ENCODE peak calls at places on chromosomes 5 and 9, in eight cellular contexts. N is AG20443; K is NCI-H774; D is stimulated activated CD8-positive, alpha-beta memory T cell treated with anti-CD3 and anti-CD28 coated beads, Interleukin-15, amount 100 ng/mL, for 1 hour; Q is stimulated activated naive CD8-positive, alpha-beta T cell treated with anti-CD3 and anti-CD28 coated beads, Interleukin-15, Interleukin-2, amounts not matched to agents 100 U/mL and 50 U/mL, for 24 hours; L is cardiac fibroblast; M is AG10803; F is G401. O is an unnamed sample.
A peak's percentile ranks its signal among the peaks of the same experiment; 100 is the strongest.

GRCh38 chr9:80127920-80128319 is 556.2 kb downstream of the TLE4 start:
- DNase-seq in N (no peak), K (no peak), D (no peak), Q (no peak), L (no peak), M (no peak), F (no peak), O (no peak)

GRCh38 chr9:95004452-95005275 is 278.2 kb downstream of the AOPEP start:
- DNase-seq in N (peak; percentile 76), K (peak; percentile 63), D (no peak), Q (peak; percentile 32), L (no peak), M (no peak), F (peak; percentile 59), O (no peak)

GRCh38 chr5:179801304-179802206 is 5.1 kb downstream of the MGAT4B start:
- DNase-seq in N (no peak), K (no peak), D (peak; percentile 77), Q (peak; percentile 92), L (peak; percentile 48), M (peak; percentile 44), F (peak; percentile 53), O (peak; percentile 71)

GRCh38 chr9:21402387-21403247 is 6.3 kb upstream of the IFNA8 start:
- DNase-seq in N (peak; percentile 68), K (no peak), D (no peak), Q (peak; percentile 31), L (no peak), M (no peak), F (peak; percentile 50), O (no peak)

GRCh38 chr9:128399851-128400250 is 20.8 kb upstream of the CERCAM start:
- DNase-seq in N (no peak), K (no peak), D (no peak), Q (no peak), L (no peak), M (no peak), F (no peak), O (no peak)

GRCh38 chr5:135488727-135489465 is 36.7 kb upstream of the TIFAB start:
- DNase-seq in N (peak; percentile 90), K (peak; percentile 23), D (no peak), Q (no peak), L (peak; percentile 70), M (peak; percentile 46), F (peak; percentile 64), O (peak; percentile 49)

GRCh38 chr5:67543704-67544103 is 347.1 kb upstream of the CD180 start:
- DNase-seq in N (peak; percentile 38), K (no peak), D (no peak), Q (no peak), L (peak; percentile 22), M (peak; percentile 62), F (peak; percentile 37), O (no peak)

GRCh38 chr9:127132375-127132774 is 9.9 kb upstream of the ANGPTL2 start:
- DNase-seq in N (no peak), K (no peak), D (no peak), Q (no peak), L (no peak), M (no peak), F (no peak), O (no peak)

GRCh38 chr5:126450388-126450787 is 27.2 kb downstream of the GRAMD2B start:
- DNase-seq in N (no peak), K (no peak), D (no peak), Q (no peak), L (peak; percentile 28), M (no peak), F (no peak), O (peak; percentile 45)

GRCh38 chr9:123514766-123515165 is 158.8 kb downstream of the CRB2 start:
- DNase-seq in N (no peak), K (no peak), D (no peak), Q (no peak), L (no peak), M (no peak), F (no peak), O (peak; percentile 10)

GRCh38 chr9:86286278-86286677 is 3.9 kb upstream of the ISCA1 start:
- DNase-seq in N (no peak), K (no peak), D (no peak), Q (no peak), L (no peak), M (no peak), F (no peak), O (no peak)

GRCh38 chr9:127178646-127179632 is 56.5 kb upstream of the ANGPTL2 start:
- DNase-seq in N (no peak), K (no peak), D (no peak), Q (no peak), L (no peak), M (peak; percentile 49), F (no peak), O (no peak)

GRCh38 chr5:9624196-9624947 is 5.8 kb downstream of the TAS2R1 start:
- DNase-seq in N (no peak), K (no peak), D (no peak), Q (no peak), L (no peak), M (peak; percentile 23), F (no peak), O (peak; percentile 22)

GRCh38 chr5:142320427-142320732 is 4.4 kb downstream of the SPRY4 start:
- DNase-seq in N (no peak), K (no peak), D (no peak), Q (no peak), L (peak; percentile 25), M (no peak), F (no peak), O (peak; percentile 25)

GRCh38 chr5:179375966-179376365 is 30.7 kb upstream of the ADAMTS2 start:
- DNase-seq in N (no peak), K (no peak), D (no peak), Q (no peak), L (no peak), M (no peak), F (no peak), O (no peak)

GRCh38 chr9:77648458-77649108 is 461 bp upstream of the GNA14 start:
- DNase-seq in N (peak; percentile 38), K (no peak), D (no peak), Q (peak; percentile 14), L (peak; percentile 17), M (no peak), F (no peak), O (peak; percentile 24)

GRCh38 chr5:39427225-39427624 is 2.4 kb upstream of the DAB2 start:
- DNase-seq in N (peak; percentile 52), K (no peak), D (no peak), Q (no peak), L (peak; percentile 45), M (peak; percentile 73), F (no peak), O (peak; percentile 62)

GRCh38 chr9:115198018-115198417 is 80.1 kb upstream of the TNC start:
- DNase-seq in N (peak; percentile 62), K (no peak), D (no peak), Q (no peak), L (peak; percentile 51), M (peak; percentile 62), F (no peak), O (peak; percentile 54)

GRCh38 chr9:121881920-121882500 is 211.1 kb downstream of the TTLL11 start:
- DNase-seq in N (no peak), K (peak; percentile 70), D (no peak), Q (no peak), L (no peak), M (no peak), F (no peak), O (no peak)

O was measured in choroid plexus epithelial cell.